ENCODE peak calls at places on chromosomes 3 and 15, in nine cellular contexts. K is brain microvascular endothelial cell; S is dorsolateral prefrontal cortex; Z is CD4-positive, alpha-beta memory T cell; W is heart left ventricle; C is AG04450; Y is NB4; G is left lung; D is Karpas-422. P is an unnamed sample.

GRCh38 chr3:51336261-51336660 is 48.8 kb upstream of the MANF start:
- DNase-seq in K (no peak), S (no peak), Z (no peak), W (no peak), C (no peak), Y (no peak), G (no peak), D (no peak), P (no peak)

GRCh38 chr3:64815195-64815627 is 127.4 kb upstream of the ADAMTS9 start:
- DNase-seq in K (peak), S (no peak), Z (no peak), W (peak), C (no peak), Y (no peak), G (no peak), D (no peak), P (peak)

GRCh38 chr3:62445267-62445666 is 71.9 kb upstream of the FEZF2 start:
- DNase-seq in K (no peak), S (no peak), Z (peak), W (no peak), C (no peak), Y (peak), G (no peak), D (no peak), P (no peak)

GRCh38 chr3:41997702-41998551 is 36.0 kb upstream of the ULK4 start:
- DNase-seq in K (no peak), S (no peak), Z (no peak), W (no peak), C (no peak), Y (no peak), G (no peak), D (peak), P (no peak)

GRCh38 chr3:157023211-157023610 is 136.7 kb downstream of the CCNL1 start:
- DNase-seq in K (no peak), S (no peak), Z (no peak), W (no peak), C (no peak), Y (no peak), G (no peak), D (no peak), P (peak)

GRCh38 chr3:171860830-171861535 is 17.8 kb downstream of the TMEM212 start:
- DNase-seq in K (peak), S (no peak), Z (no peak), W (peak), C (no peak), Y (no peak), G (no peak), D (no peak), P (peak)

GRCh38 chr3:13142552-13143380 is 69.5 kb upstream of the IQSEC1 start:
- DNase-seq in K (no peak), S (peak), Z (no peak), W (no peak), C (no peak), Y (no peak), G (no peak), D (no peak), P (no peak)

GRCh38 chr3:69867941-69868505 is 128.8 kb downstream of the MITF start:
- DNase-seq in K (no peak), S (no peak), Z (no peak), W (no peak), C (no peak), Y (no peak), G (no peak), D (no peak), P (no peak)

GRCh38 chr3:179476215-179476614 is 24.9 kb upstream of the GNB4 start:
- DNase-seq in K (no peak), S (no peak), Z (no peak), W (no peak), C (no peak), Y (no peak), G (no peak), D (no peak), P (no peak)

GRCh38 chr3:13323822-13324221 is 96.3 kb downstream of the NUP210 start:
- DNase-seq in K (no peak), S (no peak), Z (no peak), W (no peak), C (no peak), Y (no peak), G (no peak), D (no peak), P (no peak)

GRCh38 chr3:104190681-104191080 is 1176.0 kb upstream of the ALCAM start:
- DNase-seq in K (peak), S (no peak), Z (no peak), W (no peak), C (no peak), Y (no peak), G (no peak), D (no peak), P (no peak)

GRCh38 chr15:100712226-100712625 is 109.8 kb downstream of the ASB7 start:
- DNase-seq in K (no peak), S (no peak), Z (no peak), W (peak), C (no peak), Y (no peak), G (no peak), D (no peak), P (no peak)

GRCh38 chr3:167705840-167706239 is 28.9 kb downstream of the PDCD10 start:
- DNase-seq in K (peak), S (no peak), Z (no peak), W (no peak), C (no peak), Y (no peak), G (no peak), D (no peak), P (no peak)

GRCh38 chr3:21839592-21839991 is 88.6 kb upstream of the ZNF385D start:
- DNase-seq in K (peak), S (no peak), Z (no peak), W (peak), C (no peak), Y (peak), G (peak), D (peak), P (peak)

GRCh38 chr3:33299395-33300081 is 22.3 kb downstream of the FBXL2 start:
- DNase-seq in K (peak), S (no peak), Z (no peak), W (no peak), C (no peak), Y (no peak), G (no peak), D (no peak), P (peak)

GRCh38 chr3:70554170-70554569 is 241.7 kb upstream of the MDFIC2 start:
- DNase-seq in K (peak), S (no peak), Z (no peak), W (no peak), C (no peak), Y (no peak), G (no peak), D (no peak), P (peak)

GRCh38 chr3:143507735-143508580 is 340.3 kb downstream of the SLC9A9 start:
- DNase-seq in K (peak), S (no peak), Z (no peak), W (no peak), C (peak), Y (no peak), G (no peak), D (no peak), P (peak)

GRCh38 chr3:32484437-32484836 is 18.2 kb downstream of the CMTM6 start:
- DNase-seq in K (no peak), S (no peak), Z (no peak), W (no peak), C (no peak), Y (peak), G (no peak), D (peak), P (no peak)

GRCh38 chr3:195794708-195795107 is 17.0 kb downstream of the MUC4 start:
- DNase-seq in K (no peak), S (no peak), Z (no peak), W (no peak), C (no peak), Y (peak), G (no peak), D (no peak), P (no peak)

GRCh38 chr3:40206522-40206921 is 103.0 kb upstream of the EIF1B start:
- DNase-seq in K (no peak), S (no peak), Z (no peak), W (no peak), C (no peak), Y (no peak), G (no peak), D (no peak), P (no peak)

GRCh38 chr3:73622135-73622534 is 2.6 kb downstream of the PDZRN3 start:
- DNase-seq in K (no peak), S (no peak), Z (no peak), W (peak), C (no peak), Y (no peak), G (no peak), D (no peak), P (no peak)

GRCh38 chr3:141963301-141963700 is 86.9 kb downstream of the ATP1B3 start:
- DNase-seq in K (no peak), S (no peak), Z (no peak), W (no peak), C (no peak), Y (no peak), G (no peak), D (no peak), P (no peak)

GRCh38 chr15:73789491-73790240 is 36.5 kb upstream of the INSYN1 start:
- DNase-seq in K (no peak), S (no peak), Z (no peak), W (no peak), C (no peak), Y (no peak), G (no peak), D (no peak), P (no peak)

GRCh38 chr3:36944012-36944640 is 728 bp downstream of the TRANK1 start:
- DNase-seq in K (no peak), S (peak), Z (peak), W (peak), C (no peak), Y (peak), G (peak), D (peak), P (no peak)

GRCh38 chr3:67617518-67617917 is 36.9 kb downstream of the SUCLG2 start:
- DNase-seq in K (no peak), S (no peak), Z (no peak), W (no peak), C (no peak), Y (peak), G (no peak), D (peak), P (no peak)

GRCh38 chr15:48409623-48410022 is 78.4 kb downstream of the DUT start:
- DNase-seq in K (no peak), S (no peak), Z (no peak), W (no peak), C (no peak), Y (no peak), G (no peak), D (no peak), P (no peak)

GRCh38 chr3:185172086-185173049 is 19.5 kb upstream of the C3orf70 start:
- DNase-seq in K (no peak), S (no peak), Z (no peak), W (no peak), C (no peak), Y (no peak), G (no peak), D (no peak), P (no peak)

GRCh38 chr15:40471105-40471777 is 457 bp downstream of the CHST14 start:
- DNase-seq in K (no peak), S (no peak), Z (peak), W (no peak), C (no peak), Y (peak), G (no peak), D (peak), P (no peak)

GRCh38 chr15:71792521-71792920 is 17.8 kb upstream of the NR2E3 start:
- DNase-seq in K (peak), S (no peak), Z (no peak), W (no peak), C (peak), Y (no peak), G (no peak), D (no peak), P (peak)

GRCh38 chr15:91942676-91943417 is 89.3 kb downstream of the SLCO3A1 start:
- DNase-seq in K (peak), S (peak), Z (peak), W (peak), C (peak), Y (peak), G (peak), D (peak), P (peak)

GRCh38 chr15:84749111-84749991 is 959 bp downstream of the ZNF592 start:
- DNase-seq in K (peak), S (no peak), Z (peak), W (peak), C (no peak), Y (peak), G (peak), D (peak), P (no peak)

GRCh38 chr3:161682715-161683114 is 186.1 kb downstream of the OTOL1 start:
- DNase-seq in K (no peak), S (no peak), Z (no peak), W (no peak), C (no peak), Y (no peak), G (no peak), D (no peak), P (no peak)

GRCh38 chr3:67642734-67643133 is 11.7 kb downstream of the SUCLG2 start:
- DNase-seq in K (no peak), S (no peak), Z (no peak), W (no peak), C (no peak), Y (no peak), G (no peak), D (no peak), P (no peak)

GRCh38 chr3:169029674-169030285 is 633.7 kb downstream of the MECOM start:
- DNase-seq in K (no peak), S (no peak), Z (no peak), W (no peak), C (no peak), Y (no peak), G (no peak), D (no peak), P (no peak)

GRCh38 chr3:30342319-30343060 is 263.9 kb upstream of the TGFBR2 start:
- DNase-seq in K (peak), S (no peak), Z (no peak), W (no peak), C (peak), Y (no peak), G (no peak), D (no peak), P (peak)

GRCh38 chr3:13112521-13113345 is 39.5 kb upstream of the IQSEC1 start:
- DNase-seq in K (no peak), S (no peak), Z (no peak), W (no peak), C (no peak), Y (no peak), G (peak), D (no peak), P (no peak)

GRCh38 chr3:24943961-24944360 is 449.3 kb upstream of the THRB start:
- DNase-seq in K (peak), S (no peak), Z (no peak), W (no peak), C (no peak), Y (no peak), G (no peak), D (no peak), P (no peak)

GRCh38 chr3:54873059-54873695 is 54.7 kb downstream of the LRTM1 start:
- DNase-seq in K (no peak), S (no peak), Z (no peak), W (no peak), C (no peak), Y (no peak), G (no peak), D (no peak), P (no peak)

GRCh38 chr3:137641879-137642278 is 122.2 kb upstream of the SOX14 start:
- DNase-seq in K (no peak), S (no peak), Z (no peak), W (no peak), C (no peak), Y (no peak), G (no peak), D (no peak), P (no peak)

GRCh38 chr3:134600685-134601502 is 49.9 kb downstream of the KY start:
- DNase-seq in K (peak), S (peak), Z (peak), W (peak), C (no peak), Y (peak), G (peak), D (peak), P (peak)
- H3K4me3 ChIP-seq in K (peak), S (peak), Z (no peak), W (no peak), C (peak), Y (no peak), G (no peak), D (no peak), P (peak)

DNA sequence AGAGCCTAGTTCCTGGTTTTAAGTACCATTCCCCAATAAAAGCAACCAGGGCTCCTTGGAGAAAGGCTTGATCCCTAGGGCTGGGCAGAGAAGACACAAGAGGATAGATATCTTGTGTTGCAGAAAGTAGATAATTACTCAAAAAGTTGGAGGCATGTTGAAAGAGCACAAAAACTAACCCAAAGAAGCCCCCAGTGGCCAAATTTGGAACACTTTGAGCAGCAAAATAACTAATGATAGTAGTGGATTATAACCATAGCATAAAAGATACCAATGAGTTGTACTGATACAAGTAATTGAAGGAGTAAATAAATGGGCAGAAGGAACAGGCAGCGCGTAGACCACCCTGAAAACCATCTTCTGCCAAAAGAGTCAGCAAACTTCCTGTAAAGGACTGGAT is 12.0 kb downstream of the EXOSC7 start:
- DNase-seq in K (no peak), S (no peak), Z (no peak), W (no peak), C (no peak), Y (peak), G (no peak), D (peak), P (no peak)
- H3K4me3 ChIP-seq in K (no peak), S (no peak), Z (no peak), W (no peak), C (no peak), Y (no peak), G (no peak), D (no peak), P (no peak)

GRCh38 chr3:194269610-194270145 is 81.5 kb downstream of the CPN2 start:
- DNase-seq in K (peak), S (no peak), Z (no peak), W (peak), C (no peak), Y (no peak), G (peak), D (no peak), P (no peak)
- H3K4me3 ChIP-seq in K (no peak), S (no peak), Z (no peak), W (no peak), C (no peak), Y (no peak), G (no peak), D (no peak), P (no peak)

DNA sequence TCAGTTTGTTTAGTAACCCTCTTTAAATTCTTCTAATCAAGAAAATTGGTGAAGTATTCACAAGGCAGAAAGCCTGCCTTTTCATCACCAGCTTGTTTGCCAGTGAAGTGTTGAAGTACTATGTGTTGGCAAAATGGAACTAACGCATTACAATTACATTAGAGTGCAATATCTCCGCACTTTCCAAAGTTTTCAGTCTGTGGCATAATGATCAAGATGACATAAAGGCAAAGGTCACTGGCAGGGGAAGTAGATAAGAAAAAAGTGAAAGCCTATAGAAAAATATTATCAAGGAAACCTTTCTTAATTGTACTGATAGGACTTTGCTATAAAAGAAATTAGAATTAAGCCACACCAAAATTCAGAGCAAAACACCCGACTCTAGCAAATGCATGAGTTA is 25.0 kb upstream of the TM4SF1 start:
- DNase-seq in K (no peak), S (no peak), Z (no peak), W (no peak), C (no peak), Y (no peak), G (no peak), D (no peak), P (no peak)
- H3K4me3 ChIP-seq in K (no peak), S (no peak), Z (no peak), W (no peak), C (no peak), Y (no peak), G (no peak), D (no peak), P (no peak)

GRCh38 chr3:48660800-48661400 is 1.8 kb downstream of the CELSR3 start:
- DNase-seq in K (no peak), S (no peak), Z (no peak), W (no peak), C (no peak), Y (no peak), G (no peak), D (no peak), P (no peak)
- H3K4me3 ChIP-seq in K (no peak), S (peak), Z (no peak), W (peak), C (peak), Y (peak), G (peak), D (no peak), P (peak)

DNA sequence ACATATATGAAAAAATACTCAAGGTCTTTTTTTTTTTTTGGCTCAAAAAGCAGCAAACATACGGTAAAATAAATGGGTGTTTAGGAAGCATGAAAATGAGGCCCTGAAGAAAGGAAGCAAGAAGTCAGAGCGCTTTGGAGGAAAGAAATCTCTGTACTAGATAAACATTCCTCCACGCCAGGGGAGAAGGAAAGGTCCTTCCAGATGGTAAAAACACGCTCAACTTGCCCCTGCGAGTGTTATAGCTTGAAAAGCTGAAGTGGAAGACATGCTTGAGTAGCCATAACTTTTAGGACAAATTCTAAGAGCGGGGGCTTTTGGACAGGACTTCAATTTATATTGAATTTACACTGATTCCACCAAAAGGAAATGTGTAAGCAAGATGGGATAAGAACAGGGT is 52.9 kb downstream of the FEM1B start:
- DNase-seq in K (no peak), S (no peak), Z (no peak), W (no peak), C (no peak), Y (no peak), G (no peak), D (no peak), P (no peak)
- H3K4me3 ChIP-seq in K (no peak), S (no peak), Z (no peak), W (no peak), C (no peak), Y (no peak), G (no peak), D (no peak), P (no peak)

DNA sequence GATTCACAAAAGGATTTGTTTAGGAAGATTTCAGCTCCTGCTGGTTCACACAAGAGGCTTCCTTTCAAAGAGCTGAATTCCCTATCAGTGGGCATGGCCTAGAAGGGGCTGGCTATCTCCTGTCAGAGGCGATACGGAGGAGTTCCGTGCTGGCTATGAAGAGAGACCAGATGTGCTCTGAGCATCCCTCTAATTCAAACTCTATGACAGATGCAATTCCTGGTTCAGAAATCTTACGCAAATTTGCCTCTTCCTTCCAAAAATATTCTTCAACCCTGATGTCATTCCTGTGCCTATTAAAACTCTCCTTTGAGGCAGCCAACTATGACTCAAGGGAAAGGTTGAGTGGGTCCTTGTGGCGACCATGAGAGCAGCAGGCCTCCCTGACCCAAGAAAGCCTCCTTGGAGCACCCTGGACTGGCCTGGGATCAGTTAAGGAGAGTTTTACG is 139.3 kb upstream of the HES1 start:
- DNase-seq in K (no peak), S (no peak), Z (no peak), W (no peak), C (no peak), Y (no peak), G (no peak), D (no peak), P (no peak)
- H3K4me3 ChIP-seq in K (no peak), S (no peak), Z (no peak), W (no peak), C (no peak), Y (no peak), G (no peak), D (no peak), P (no peak)

DNA sequence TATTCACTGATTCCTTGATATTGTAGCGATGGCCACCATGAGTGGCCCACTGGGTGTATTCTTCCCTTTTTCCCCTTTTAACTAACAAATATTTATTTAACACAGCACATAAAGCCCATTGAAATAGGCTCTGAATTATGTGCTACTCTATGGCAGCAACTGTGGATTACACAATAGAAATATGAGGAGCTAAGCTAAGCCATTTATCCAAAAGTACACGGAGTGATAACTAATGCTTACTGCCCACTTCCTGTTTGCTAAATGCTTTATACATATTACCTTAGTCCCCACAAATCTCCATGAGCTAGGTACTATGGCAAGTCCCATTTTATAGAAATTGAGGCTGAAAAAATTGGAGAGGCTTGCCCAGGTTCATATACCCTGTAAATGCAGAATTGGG is 17.9 kb downstream of the ILDR1 start:
- DNase-seq in K (no peak), S (no peak), Z (no peak), W (no peak), C (no peak), Y (peak), G (no peak), D (no peak), P (no peak)
- H3K4me3 ChIP-seq in K (no peak), S (no peak), Z (no peak), W (no peak), C (no peak), Y (no peak), G (no peak), D (no peak), P (no peak)

P was measured in skeletal muscle cell.